ENCODE peak calls at places on chromosomes 5 and 9, in four cellular contexts. W, X, S and P are unnamed samples.
A peak's percentile ranks its signal among the peaks of the same experiment; 100 is the strongest.

GRCh38 chr5:38929838-38930237 is 84.0 kb downstream of the OSMR start:
- DNase-seq in W (no peak), S (no peak), X (no peak), P (no peak)

GRCh38 chr9:37464426-37465248 is 613 bp downstream of the ZBTB5 start:
- DNase-seq in X (peak; percentile 82), W (peak; percentile 46), S (peak; percentile 94), P (peak; percentile 77)

GRCh38 chr5:87195616-87196015 is 72.1 kb upstream of the RASA1 start:
- DNase-seq in X (no peak), W (no peak), S (no peak), P (no peak)

GRCh38 chr5:135039526-135040296 is 5.7 kb upstream of the PITX1 start:
- DNase-seq in X (no peak), W (no peak), S (no peak), P (no peak)

GRCh38 chr5:95238560-95239325 is 46.2 kb downstream of the MCTP1 start:
- DNase-seq in S (peak; percentile 37), X (no peak), W (no peak), P (no peak)

GRCh38 chr5:127746756-127747155 is 43.6 kb downstream of the CCDC192 start:
- DNase-seq in W (no peak), X (no peak), S (no peak), P (no peak)

GRCh38 chr5:15844871-15845270 is 334.7 kb downstream of the MARCHF11 start:
- DNase-seq in X (no peak), S (no peak), W (no peak), P (no peak)

GRCh38 chr5:38582662-38583061 is 26.2 kb upstream of the LIFR start:
- DNase-seq in W (no peak), S (no peak), X (no peak), P (no peak)

GRCh38 chr9:68844623-68845612 is 139.9 kb downstream of the PIP5K1B start:
- DNase-seq in S (peak; percentile 11), X (no peak), W (no peak), P (no peak)

GRCh38 chr9:76773051-76773450 is 8.8 kb downstream of the PCA3 start:
- DNase-seq in W (no peak), S (no peak), X (no peak), P (no peak)

GRCh38 chr5:15718411-15719178 is 218.6 kb downstream of the FBXL7 start:
- DNase-seq in S (no peak), W (no peak), X (no peak), P (no peak)

GRCh38 chr9:36029765-36030528 is 6.8 kb upstream of the RECK start:
- DNase-seq in S (no peak), X (no peak), W (no peak), P (no peak)

GRCh38 chr9:114033397-114034103 is 44.5 kb downstream of the AMBP start:
- DNase-seq in X (no peak), W (no peak), S (peak; percentile 32), P (peak; percentile 4)

GRCh38 chr5:68479524-68479923 is 264.0 kb downstream of the PIK3R1 start:
- DNase-seq in S (no peak), W (no peak), X (no peak), P (no peak)

GRCh38 chr5:130651440-130651839 is 513.6 kb downstream of the HINT1 start:
- DNase-seq in W (no peak), X (no peak), S (no peak), P (no peak)

GRCh38 chr5:7066471-7067235 is 329.3 kb upstream of the ADCY2 start:
- DNase-seq in S (no peak), W (no peak), X (no peak), P (no peak)

GRCh38 chr5:9544502-9545300 is 1.2 kb downstream of the SEMA5A start:
- DNase-seq in X (no peak), S (peak; percentile 2), W (no peak), P (peak; percentile 86)

GRCh38 chr5:175800656-175801081 is 70.7 kb upstream of the CPLX2 start:
- DNase-seq in W (no peak), X (no peak), S (no peak), P (no peak)

GRCh38 chr9:114025760-114026159 is 52.3 kb downstream of the AMBP start:
- DNase-seq in X (no peak), S (no peak), W (no peak), P (no peak)

GRCh38 chr9:138112090-138112748 is 234.6 kb downstream of the CACNA1B start:
- DNase-seq in S (no peak), W (no peak), X (no peak), P (no peak)

GRCh38 chr5:180339583-180340183 is 13.5 kb downstream of the GFPT2 start:
- DNase-seq in X (no peak), S (no peak), W (no peak), P (no peak)

GRCh38 chr5:14669975-14670374 is 5.5 kb downstream of the OTULIN start:
- DNase-seq in X (no peak), S (no peak), W (no peak), P (no peak)

GRCh38 chr5:133232911-133233310 is 181.1 kb downstream of the HSPA4 start:
- DNase-seq in W (no peak), S (no peak), X (no peak), P (no peak)

GRCh38 chr9:134014946-134015345 is 10.3 kb upstream of the BRD3OS start:
- DNase-seq in X (no peak), W (no peak), S (no peak), P (no peak)

GRCh38 chr5:140109818-140110733 is 3.8 kb upstream of the PURA start:
- DNase-seq in S (no peak), W (no peak), X (no peak), P (no peak)

GRCh38 chr5:169126376-169127043 is 174.4 kb downstream of the SLIT3 start:
- DNase-seq in S (no peak), X (no peak), W (no peak), P (no peak)

GRCh38 chr5:164360589-164360988 is 855.2 kb downstream of the MAT2B start:
- DNase-seq in S (no peak), X (no peak), W (no peak), P (no peak)

GRCh38 chr9:71663216-71663615 is 105.1 kb downstream of the CEMIP2 start:
- DNase-seq in X (no peak), S (no peak), W (no peak), P (no peak)

GRCh38 chr9:78118742-78119473 is 87.3 kb upstream of the GNAQ start:
- DNase-seq in S (no peak), X (no peak), W (no peak), P (no peak)

GRCh38 chr5:170448221-170448620 is 55.6 kb upstream of the KCNIP1 start:
- DNase-seq in S (no peak), X (no peak), W (no peak), P (no peak)

GRCh38 chr9:68999393-69000105 is 14.4 kb downstream of the PRKACG start:
- DNase-seq in X (no peak), S (peak; percentile 77), W (peak; percentile 28), P (peak; percentile 68)